ENCODE peak calls at places on chromosome 18, in six cellular contexts. C is GM20000, O is NCI-H1694, P is AG20443, L is fibroblast of pulmonary artery, U is left cardiac atrium. W is an unnamed sample.

GRCh38 chr18:21105936-21106335 is 5.7 kb downstream of the ROCK1 start:
- DNase-seq in C (no peak), O (no peak), P (no peak), L (no peak), U (no peak), W (no peak)

GRCh38 chr18:48580782-48581181 is 42.0 kb downstream of the CTIF start:
- DNase-seq in C (no peak), O (no peak), P (peak), L (no peak), U (peak), W (no peak)

GRCh38 chr18:34887881-34888580 is 153.2 kb upstream of the MAPRE2 start:
- DNase-seq in C (no peak), O (no peak), P (no peak), L (no peak), U (no peak), W (no peak)

GRCh38 chr18:11502368-11502767 is 107.0 kb upstream of the SLC35G4 start:
- DNase-seq in C (no peak), O (no peak), P (peak), L (no peak), U (no peak), W (peak)

GRCh38 chr18:79951545-79952456 is at the start of gene SLC66A2:
- DNase-seq in C (peak), O (peak), P (peak), L (peak), U (peak), W (peak)

GRCh38 chr18:63725682-63726480 is 23.1 kb downstream of the SERPINB11 start:
- DNase-seq in C (no peak), O (no peak), P (no peak), L (no peak), U (no peak), W (no peak)

GRCh38 chr18:54647176-54647575 is 56.1 kb downstream of the DYNAP start:
- DNase-seq in C (peak), O (no peak), P (no peak), L (peak), U (no peak), W (peak)

GRCh38 chr18:45962866-45963265 is 4.3 kb downstream of the EPG5 start:
- DNase-seq in C (no peak), O (no peak), P (peak), L (peak), U (no peak), W (peak)

GRCh38 chr18:13676499-13676898 is 49.9 kb downstream of the FAM210A start:
- DNase-seq in C (no peak), O (no peak), P (no peak), L (no peak), U (no peak), W (no peak)

GRCh38 chr18:24428709-24429108 is 2.2 kb downstream of the IMPACT start:
- DNase-seq in C (no peak), O (no peak), P (no peak), L (no peak), U (no peak), W (no peak)

GRCh38 chr18:427005-427404 is 73.5 kb downstream of the COLEC12 start:
- DNase-seq in C (no peak), O (no peak), P (peak), L (peak), U (no peak), W (peak)

GRCh38 chr18:79950440-79951341 is 762 bp downstream of the SLC66A2 start:
- DNase-seq in C (peak), O (no peak), P (peak), L (no peak), U (no peak), W (peak)

GRCh38 chr18:63303562-63303961 is 16.0 kb downstream of the BCL2 start:
- DNase-seq in C (no peak), O (no peak), P (no peak), L (no peak), U (no peak), W (no peak)

GRCh38 chr18:32530947-32531651 is 60.4 kb upstream of the GAREM1 start:
- DNase-seq in C (no peak), O (no peak), P (no peak), L (peak), U (no peak), W (peak)

GRCh38 chr18:13136056-13136688 is 82.4 kb upstream of the LDLRAD4 start:
- DNase-seq in C (peak), O (no peak), P (no peak), L (peak), U (no peak), W (no peak)

GRCh38 chr18:60962629-60963028 is 370.6 kb upstream of the CDH20 start:
- DNase-seq in C (no peak), O (no peak), P (no peak), L (no peak), U (no peak), W (no peak)

GRCh38 chr18:22432672-22433137 is 15.0 kb upstream of the CTAGE1 start:
- DNase-seq in C (no peak), O (no peak), P (peak), L (peak), U (peak), W (peak)

GRCh38 chr18:53191634-53192033 is 851.6 kb downstream of the DCC start:
- DNase-seq in C (no peak), O (no peak), P (no peak), L (no peak), U (no peak), W (no peak)

GRCh38 chr18:58996131-58996632 is 131.5 kb downstream of the ZNF532 start:
- DNase-seq in C (no peak), O (no peak), P (no peak), L (peak), U (peak), W (peak)

GRCh38 chr18:50306944-50307343 is 19.5 kb upstream of the CXXC1 start:
- DNase-seq in C (no peak), O (no peak), P (no peak), L (peak), U (no peak), W (no peak)

GRCh38 chr18:23321996-23322395 is 131.1 kb upstream of the RIOK3 start:
- DNase-seq in C (no peak), O (no peak), P (no peak), L (no peak), U (no peak), W (no peak)

W was measured in adipocyte.